ENCODE peak calls at places on chromosomes 5 and 9, in six cellular contexts. T is brain microvascular endothelial cell, N is BE2C, U is breast epithelium, R is fibroblast of pulmonary artery, S is osteoblast. C is an unnamed sample.
A peak's percentile ranks its signal among the peaks of the same experiment; 100 is the strongest.

GRCh38 chr9:129587487-129588262 is 33.2 kb downstream of the C9orf50 start:
- DNase-seq in T (no peak), N (no peak), U (no peak), R (no peak), S (no peak), C (no peak)

GRCh38 chr9:134307223-134307600 is 19.0 kb upstream of the RXRA start:
- DNase-seq in T (no peak), N (no peak), U (no peak), R (no peak), S (peak; percentile 39), C (no peak)

GRCh38 chr9:125626187-125626586 is 80.8 kb downstream of the MAPKAP1 start:
- DNase-seq in T (no peak), N (no peak), U (no peak), R (no peak), S (peak; percentile 68), C (no peak)

GRCh38 chr5:139799359-139799758 is 3.8 kb downstream of the PSD2 start:
- DNase-seq in T (no peak), N (no peak), U (no peak), R (no peak), S (peak; percentile 51), C (no peak)

GRCh38 chr5:72402959-72403628 is 82.9 kb downstream of the PTCD2 start:
- DNase-seq in T (no peak), N (no peak), U (no peak), R (no peak), S (no peak), C (no peak)

GRCh38 chr5:112691758-112692157 is 45.9 kb upstream of the APC start:
- DNase-seq in T (peak; percentile 11), N (peak; percentile 33), U (no peak), R (peak; percentile 71), S (no peak), C (no peak)

GRCh38 chr9:114008667-114009410 is 69.3 kb downstream of the AMBP start:
- DNase-seq in T (no peak), N (peak; percentile 24), U (peak; percentile 6), R (no peak), S (peak; percentile 61), C (no peak)

GRCh38 chr5:115873392-115873791 is 31.7 kb downstream of the AP3S1 start:
- DNase-seq in T (peak; percentile 18), N (no peak), U (no peak), R (no peak), S (peak; percentile 32), C (peak; percentile 26)

GRCh38 chr5:14870347-14871083 is 1.1 kb downstream of the ANKH start:
- DNase-seq in T (no peak), N (no peak), U (peak; percentile 29), R (no peak), S (peak; percentile 64), C (no peak)

GRCh38 chr9:22425551-22425950 is 21.1 kb upstream of the DMRTA1 start:
- DNase-seq in T (no peak), N (no peak), U (no peak), R (no peak), S (no peak), C (no peak)

GRCh38 chr5:131633830-131634229 is 1.2 kb downstream of the RAPGEF6 start:
- DNase-seq in T (no peak), N (no peak), U (no peak), R (no peak), S (no peak), C (no peak)

GRCh38 chr5:131635755-131636479 is 888 bp upstream of the RAPGEF6 start:
- DNase-seq in T (no peak), N (no peak), U (no peak), R (peak; percentile 52), S (peak; percentile 30), C (no peak)

GRCh38 chr5:131637694-131638093 is 2.7 kb upstream of the RAPGEF6 start:
- DNase-seq in T (no peak), N (no peak), U (no peak), R (no peak), S (no peak), C (no peak)

GRCh38 chr5:131634996-131635754 is at the start of gene RAPGEF6:
- DNase-seq in T (peak; percentile 100), N (peak; percentile 97), U (peak; percentile 99), R (peak; percentile 100), S (peak; percentile 76), C (peak; percentile 100)

DNA sequence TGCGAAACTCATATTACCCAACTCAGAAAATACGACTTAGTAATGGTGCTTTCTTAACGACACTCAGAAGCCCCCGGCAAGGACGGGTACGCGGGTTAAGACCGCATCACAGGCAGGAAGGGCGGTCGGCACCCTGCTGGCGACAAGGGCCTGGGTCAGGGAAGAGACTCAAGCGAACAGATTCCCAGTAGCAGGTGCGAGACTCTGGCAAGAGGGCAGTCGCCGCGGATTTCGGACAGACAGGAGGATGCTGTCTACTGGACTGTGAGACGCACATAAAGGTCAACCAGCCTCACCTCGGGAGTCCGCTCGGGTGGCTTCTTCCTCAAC is 398 bp downstream of the RAPGEF6 start:
- DNase-seq in T (peak; percentile 42), N (peak; percentile 81), U (peak; percentile 57), R (peak; percentile 50), S (peak; percentile 53), C (no peak)
- TF ChIP-seq CTCF in T (peak; percentile 24), N (peak; percentile 32), U (peak; percentile 45), R (no peak), S (peak; percentile 14), C (no peak)

GRCh38 chr9:98192503-98193335 is at the start of gene CORO2A:
- DNase-seq in T (peak; percentile 37), N (peak; percentile 93), U (peak; percentile 40), R (peak; percentile 61), S (peak; percentile 98), C (peak; percentile 16)

GRCh38 chr9:98190757-98191105 is 1.7 kb downstream of the CORO2A start:
- DNase-seq in T (no peak), N (no peak), U (no peak), R (no peak), S (no peak), C (no peak)

GRCh38 chr9:98193336-98193944 is 1.0 kb upstream of the CORO2A start:
- DNase-seq in T (no peak), N (no peak), U (no peak), R (no peak), S (peak; percentile 81), C (no peak)

GRCh38 chr9:98191210-98191609 is 1.2 kb downstream of the CORO2A start:
- DNase-seq in T (no peak), N (no peak), U (no peak), R (no peak), S (peak; percentile 70), C (no peak)

DNA sequence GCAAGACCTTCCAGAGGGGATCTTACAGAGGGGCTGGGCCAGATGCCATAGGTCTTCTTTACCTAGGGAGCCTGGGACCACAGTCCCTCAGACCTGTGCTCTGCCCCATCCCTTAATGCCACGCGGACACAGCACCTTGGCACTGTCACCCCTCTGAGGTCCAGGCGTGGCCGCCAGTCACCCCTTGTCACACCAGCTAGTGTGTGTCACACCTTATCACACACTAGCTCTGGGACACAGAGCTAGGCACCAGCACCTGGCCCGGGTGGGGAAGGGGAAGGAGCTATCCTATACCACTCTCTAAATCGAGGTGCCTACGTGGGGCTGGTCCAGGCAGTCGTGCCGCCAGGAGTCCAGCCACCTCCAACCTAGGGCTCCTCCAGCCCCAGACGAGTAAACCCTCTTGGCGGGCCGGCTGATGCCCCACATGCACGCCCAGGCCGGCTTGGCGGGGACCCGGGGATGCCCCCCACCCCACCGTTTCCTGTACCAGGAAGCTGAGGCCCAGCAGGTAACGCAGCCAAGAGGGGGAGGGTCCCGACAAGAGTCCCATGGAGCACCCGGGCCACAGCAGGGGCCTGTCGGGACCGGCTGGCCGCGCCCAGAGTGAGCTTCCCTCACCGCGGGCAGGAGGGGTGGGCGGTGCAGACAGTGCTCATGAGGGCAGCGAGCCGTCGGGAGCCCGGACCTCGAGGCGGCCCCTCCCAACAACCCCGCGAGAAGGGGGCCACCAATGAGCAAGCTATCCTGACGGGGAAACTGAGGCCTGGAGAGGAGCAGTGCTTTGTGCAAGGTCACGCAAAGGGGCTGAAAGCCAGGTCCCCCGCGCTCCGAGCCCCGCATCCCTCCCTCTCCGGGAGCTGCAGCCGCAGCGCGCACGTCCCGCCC is 578 bp downstream of the CORO2A start:
- DNase-seq in T (no peak), N (peak; percentile 61), U (peak; percentile 36), R (no peak), S (peak; percentile 78), C (no peak)
- H3K4me3 ChIP-seq in T (peak overlapping the region; percentile 51), N (peak overlapping the region; percentile 74), U (peak overlapping the region; percentile 53), R (peak overlapping the region; percentile 65), S (peak overlapping the region; percentile 82), C (peak overlapping the region; percentile 63)

DNA sequence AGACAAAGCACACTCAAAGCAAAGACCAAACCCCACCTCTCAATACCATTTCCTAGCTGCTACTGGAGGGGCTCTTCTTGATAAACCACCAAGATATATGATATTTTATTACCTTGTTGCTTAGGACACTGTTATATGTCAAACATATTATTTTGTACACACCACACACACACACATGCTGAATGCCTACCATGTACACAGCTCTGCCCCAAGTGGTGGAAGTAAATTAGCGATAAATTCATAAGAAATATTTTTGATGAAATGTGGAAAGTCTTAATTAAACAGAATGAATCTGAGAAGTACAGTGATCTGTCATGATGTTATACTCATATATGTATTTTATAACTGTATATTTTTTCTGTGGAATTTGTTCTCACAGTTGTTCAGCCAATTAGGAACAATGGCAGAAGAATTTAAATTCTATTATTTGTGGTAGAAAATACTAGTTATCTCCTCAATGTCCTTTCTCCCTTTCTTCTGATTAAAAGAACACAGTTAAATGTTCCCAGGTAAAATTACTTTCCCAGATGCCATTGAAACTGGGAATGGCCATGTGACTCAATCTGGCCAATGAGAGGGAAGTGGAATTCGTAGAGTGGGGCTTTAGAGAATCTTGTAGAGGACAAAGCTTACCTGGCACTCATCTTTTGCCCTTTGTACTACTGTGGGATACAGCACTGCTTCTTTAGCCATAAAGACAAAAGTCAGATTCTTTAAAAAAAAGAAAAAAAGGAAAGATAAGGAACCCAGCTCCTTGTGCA is 156.5 kb downstream of the SNCAIP start:
- DNase-seq in T (no peak), N (no peak), U (no peak), R (no peak), S (no peak), C (no peak)
- TF ChIP-seq CTCF in T (peak; percentile 18), N (peak; percentile 24), U (no peak), R (peak; percentile 15), S (peak; percentile 23), C (no peak)

GRCh38 chr5:40681351-40682311 is 1.9 kb downstream of the PTGER4 start:
- DNase-seq in T (peak; percentile 35), N (no peak), U (no peak), R (no peak), S (peak; percentile 82), C (no peak)

GRCh38 chr5:40680741-40681350 is 1.1 kb downstream of the PTGER4 start:
- DNase-seq in T (peak; percentile 41), N (no peak), U (no peak), R (no peak), S (peak; percentile 64), C (no peak)

GRCh38 chr5:40683351-40683750 is 3.6 kb downstream of the PTGER4 start:
- DNase-seq in T (no peak), N (no peak), U (no peak), R (no peak), S (no peak), C (no peak)

GRCh38 chr5:40679998-40680681 is 425 bp downstream of the PTGER4 start:
- DNase-seq in T (no peak), N (no peak), U (no peak), R (no peak), S (no peak), C (no peak)

DNA sequence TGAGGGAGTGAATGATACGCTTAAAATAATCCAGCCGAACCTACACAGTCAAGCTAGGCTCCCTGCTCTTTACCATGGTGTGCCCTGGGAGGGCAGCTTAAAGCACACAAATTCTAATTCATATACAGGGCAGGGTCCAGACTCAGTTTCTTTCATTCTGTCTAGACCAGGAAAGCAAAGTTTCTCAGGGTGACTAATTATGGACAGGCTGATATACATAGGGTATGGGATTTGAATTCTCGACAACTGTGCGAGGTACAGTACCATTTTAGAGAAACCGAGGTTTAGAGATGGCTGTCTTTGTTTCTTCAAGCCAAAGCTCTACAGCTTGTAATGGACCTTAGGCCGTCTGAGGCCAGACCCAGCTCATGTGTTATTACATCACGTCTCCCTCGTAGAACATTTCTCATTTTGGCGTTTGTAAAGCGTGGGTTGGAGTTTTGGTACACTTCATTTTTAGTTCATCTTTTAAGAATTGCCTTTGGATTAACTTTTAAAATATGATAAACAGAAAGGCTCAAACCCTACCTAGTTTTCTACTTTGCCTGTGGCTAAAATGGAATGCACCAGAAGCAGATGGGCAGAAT is 2.8 kb downstream of the PTGER4 start:
- DNase-seq in T (peak; percentile 32), N (no peak), U (no peak), R (no peak), S (peak; percentile 42), C (no peak)
- H3K4me3 ChIP-seq in T (peak overlapping the region; percentile 85), N (no peak overlapping the region), U (peak overlapping the region; percentile 83), R (peak overlapping the region; percentile 77), S (peak overlapping the region; percentile 81), C (peak overlapping the region; percentile 71)

C was measured in astrocyte of the cerebellum.